ENCODE peak calls at places on chromosome 5, in ten cellular contexts. X, H, N, F, L, W, A, Z, Y and Q are unnamed samples. For H3K9me3, the result is how much of the 10 kb centered on the place peaks cover.

GRCh38 chr5:127686424-127686823 is 16.8 kb upstream of the CCDC192 start:
- DNase-seq in X (no peak), H (no peak), N (no peak), F (no peak), L (no peak), W (no peak), A (no peak), Z (no peak), Y (no peak), Q (no peak)

GRCh38 chr5:56176155-56176798 is 56.9 kb downstream of the ANKRD55 start:
- DNase-seq in X (no peak), H (no peak), N (no peak), F (no peak), L (peak), W (no peak), A (no peak), Z (no peak), Y (no peak), Q (peak)

GRCh38 chr5:40233268-40233667 is 446.4 kb upstream of the PTGER4 start:
- DNase-seq in X (no peak), H (no peak), N (no peak), F (no peak), L (no peak), W (no peak), A (no peak), Z (no peak), Y (no peak), Q (no peak)

GRCh38 chr5:169826618-169827017 is 153.7 kb downstream of the INSYN2B start:
- DNase-seq in X (no peak), H (no peak), N (no peak), F (peak), L (no peak), W (no peak), A (no peak), Z (no peak), Y (no peak), Q (no peak)

GRCh38 chr5:73030995-73031394 is 75.2 kb downstream of the FCHO2 start:
- DNase-seq in X (no peak), H (no peak), N (no peak), F (peak), L (no peak), W (peak), A (no peak), Z (no peak), Y (peak), Q (no peak)

GRCh38 chr5:13746026-13746425 is 198.5 kb downstream of the DNAH5 start:
- DNase-seq in X (no peak), H (no peak), N (no peak), F (no peak), L (no peak), W (no peak), A (no peak), Z (no peak), Y (no peak), Q (no peak)

GRCh38 chr5:111948517-111948916 is 191.5 kb upstream of the NREP start:
- DNase-seq in X (no peak), H (no peak), N (no peak), F (no peak), L (no peak), W (no peak), A (no peak), Z (no peak), Y (no peak), Q (no peak)

GRCh38 chr5:65199988-65200668 is 281.6 kb downstream of the ADAMTS6 start:
- DNase-seq in X (no peak), H (no peak), N (no peak), F (no peak), L (no peak), W (no peak), A (no peak), Z (no peak), Y (no peak), Q (no peak)

GRCh38 chr5:67416133-67416937 is 219.7 kb upstream of the CD180 start:
- DNase-seq in X (no peak), H (peak), N (peak), F (no peak), L (no peak), W (no peak), A (no peak), Z (no peak), Y (peak), Q (no peak)

GRCh38 chr5:181100121-181101015 is 30.6 kb downstream of the OR2V1 start:
- DNase-seq in X (no peak), H (no peak), N (no peak), F (peak), L (no peak), W (peak), A (no peak), Z (no peak), Y (no peak), Q (no peak)

GRCh38 chr5:132267931-132268501 is 10.5 kb downstream of the PDLIM4 start:
- DNase-seq in X (no peak), H (no peak), N (no peak), F (no peak), L (no peak), W (no peak), A (no peak), Z (no peak), Y (no peak), Q (no peak)

GRCh38 chr5:133790898-133791297 is 177.5 kb downstream of the C5orf15 start:
- DNase-seq in X (no peak), H (no peak), N (no peak), F (no peak), L (no peak), W (no peak), A (no peak), Z (no peak), Y (no peak), Q (no peak)

GRCh38 chr5:175713930-175714329 is 56.1 kb downstream of the HRH2 start:
- DNase-seq in X (no peak), H (no peak), N (no peak), F (peak), L (no peak), W (no peak), A (no peak), Z (no peak), Y (no peak), Q (no peak)

GRCh38 chr5:168916852-168917251 is 337.7 kb upstream of the PANK3 start:
- DNase-seq in X (no peak), H (no peak), N (no peak), F (no peak), L (no peak), W (no peak), A (no peak), Z (no peak), Y (no peak), Q (no peak)

GRCh38 chr5:80781356-80781755 is 126.6 kb upstream of the DHFR start:
- DNase-seq in X (no peak), H (no peak), N (no peak), F (no peak), L (no peak), W (no peak), A (no peak), Z (no peak), Y (no peak), Q (no peak)

GRCh38 chr5:173456751-173457171 is 128.5 kb upstream of the STC2 start:
- DNase-seq in X (no peak), H (no peak), N (no peak), F (no peak), L (no peak), W (no peak), A (no peak), Z (no peak), Y (no peak), Q (no peak)

GRCh38 chr5:82388186-82388585 is 110.0 kb upstream of the RPS23 start:
- DNase-seq in X (peak), H (no peak), N (no peak), F (no peak), L (no peak), W (no peak), A (no peak), Z (no peak), Y (no peak), Q (no peak)

DNA sequence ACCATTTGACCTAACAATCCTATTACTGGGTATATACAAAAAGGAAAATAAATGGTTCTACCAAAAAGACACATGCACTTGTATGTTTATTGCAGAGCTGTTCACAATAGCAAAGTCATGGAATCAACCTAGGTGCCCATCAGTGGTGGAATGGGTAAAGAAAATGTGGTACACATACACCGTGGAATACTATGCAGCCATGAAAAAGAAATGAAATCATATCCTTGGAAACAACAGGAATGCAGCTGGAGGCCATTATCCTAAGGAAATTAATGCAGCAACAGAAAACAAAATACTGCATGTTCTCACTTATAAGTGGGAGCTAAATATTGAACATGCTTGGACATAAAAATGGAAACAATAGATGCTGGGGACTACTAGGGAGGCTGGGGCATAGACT is 534.1 kb upstream of the SGCD start:
- DNase-seq in X (no peak), H (no peak), N (no peak), F (no peak), L (no peak), W (no peak), A (no peak), Z (no peak), Y (no peak), Q (no peak)
- H3K9me3 ChIP-seq in X (under half), H (under half), N (under half), F (under half), L (under half), W (under half), A (under half), Z (under half), Y (under half), Q (under half)

GRCh38 chr5:63825984-63826383 is 136.3 kb downstream of the HTR1A start:
- DNase-seq in X (no peak), H (no peak), N (no peak), F (no peak), L (no peak), W (no peak), A (no peak), Z (no peak), Y (no peak), Q (no peak)
- H3K9me3 ChIP-seq in X (under half), H (under half), N (under half), F (under half), L (under half), W (under half), A (under half), Z (under half), Y (under half), Q (under half)

DNA sequence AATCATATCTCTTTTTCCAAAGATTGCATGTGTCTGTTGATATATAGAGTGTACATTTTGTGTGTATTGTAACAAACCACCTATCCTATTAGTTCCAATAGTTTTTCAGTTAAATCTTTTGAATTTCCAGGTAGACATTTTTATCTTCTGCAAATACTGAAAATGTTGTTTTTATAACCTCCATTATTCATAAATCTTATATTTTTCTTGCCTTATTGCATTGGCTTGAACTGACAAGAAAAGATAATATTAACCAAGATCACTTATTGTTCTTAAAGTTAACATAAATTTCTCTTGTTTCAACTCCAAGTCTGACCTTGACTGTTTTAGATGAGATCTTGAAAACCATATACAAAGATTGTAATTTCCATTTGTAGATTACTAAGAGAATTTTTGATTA is 251.6 kb downstream of the IRX2 start:
- DNase-seq in X (no peak), H (no peak), N (no peak), F (no peak), L (no peak), W (no peak), A (no peak), Z (no peak), Y (no peak), Q (no peak)
- H3K9me3 ChIP-seq in X (under half), H (under half), N (under half), F (under half), L (under half), W (under half), A (under half), Z (under half), Y (under half), Q (under half)

DNA sequence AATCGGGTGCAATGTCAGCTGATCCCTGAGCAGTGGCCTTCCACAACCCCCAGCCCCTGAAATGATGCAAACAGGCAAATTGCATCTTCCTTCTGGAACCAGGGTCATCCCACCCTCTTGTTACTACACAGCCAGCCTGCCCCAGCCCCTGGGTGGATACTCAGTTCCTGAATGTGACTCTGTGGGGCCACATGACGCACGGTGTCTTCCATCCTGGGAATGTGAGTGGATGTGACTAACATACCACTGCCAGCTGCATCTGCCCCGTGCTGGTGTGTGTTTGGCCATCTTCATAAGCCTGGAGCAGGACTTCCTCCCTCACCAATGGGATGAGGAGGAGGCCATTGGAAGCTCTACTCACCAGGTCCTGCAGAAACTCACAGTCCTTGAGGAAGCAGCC is 257.9 kb upstream of the ADAMTS16 start:
- DNase-seq in X (no peak), H (no peak), N (no peak), F (no peak), L (no peak), W (no peak), A (no peak), Z (no peak), Y (no peak), Q (no peak)
- H3K9me3 ChIP-seq in X (under half), H (under half), N (under half), F (under half), L (under half), W (under half), A (under half), Z (under half), Y (under half), Q (under half)

GRCh38 chr5:141186897-141187512 is at the start of gene PCDHB9:
- DNase-seq in X (no peak), H (no peak), N (peak), F (peak), L (peak), W (peak), A (no peak), Z (no peak), Y (peak), Q (no peak)
- H3K9me3 ChIP-seq in X (under half), H (under half), N (under half), F (under half), L (under half), W (under half), A (under half), Z (half or more), Y (under half), Q (under half)